ENCODE peak calls at places on chromosomes 5 and 9, in five cellular contexts. E, J, Z, I and Q are unnamed samples.

GRCh38 chr9:127738666-127739065 is 3.6 kb upstream of the TOR2A start:
- DNase-seq in I (no peak), Z (no peak), J (no peak), E (no peak), Q (no peak)

GRCh38 chr9:93030642-93031628 is 27.6 kb upstream of the SUSD3 start:
- DNase-seq in I (no peak), J (no peak), E (no peak), Z (no peak), Q (no peak)

GRCh38 chr9:121770415-121771273 is 119.2 kb downstream of the DAB2IP start:
- DNase-seq in I (peak; percentile 60), E (no peak), J (no peak), Z (peak; percentile 81), Q (no peak)

GRCh38 chr9:137673871-137674270 is 55.1 kb downstream of the EHMT1 start:
- DNase-seq in E (no peak), Z (no peak), I (peak; percentile 29), J (no peak), Q (no peak)

GRCh38 chr5:180908400-180908799 is 9.4 kb downstream of the BTNL8 start:
- DNase-seq in I (no peak), J (no peak), E (no peak), Z (no peak), Q (no peak)

GRCh38 chr9:32644698-32645097 is 9.2 kb upstream of the TAF1L start:
- DNase-seq in I (peak; percentile 98), E (no peak), Z (peak; percentile 100), J (no peak), Q (no peak)

GRCh38 chr9:127525426-127526188 is 74.3 kb downstream of the LRSAM1 start:
- DNase-seq in J (no peak), E (no peak), I (peak; percentile 71), Z (no peak), Q (no peak)

GRCh38 chr5:308672-309271 is 12.7 kb upstream of the AHRR start:
- DNase-seq in J (no peak), Z (peak; percentile 67), E (no peak), I (peak; percentile 58), Q (peak; percentile 68)

GRCh38 chr9:89548210-89548609 is 50.3 kb upstream of the SEMA4D start:
- DNase-seq in J (no peak), E (no peak), I (no peak), Z (no peak), Q (no peak)

GRCh38 chr9:112308576-112308975 is 24.8 kb downstream of the PTBP3 start:
- DNase-seq in I (no peak), Z (no peak), J (no peak), E (no peak), Q (peak; percentile 37)

GRCh38 chr5:151682751-151683331 is 3.9 kb downstream of the SPARC start:
- DNase-seq in J (no peak), E (no peak), Z (peak; percentile 55), I (no peak), Q (no peak)

GRCh38 chr5:23302438-23302837 is 205.0 kb upstream of the PRDM9 start:
- DNase-seq in E (no peak), Z (no peak), J (no peak), I (no peak), Q (no peak)

GRCh38 chr5:68505917-68506860 is 290.6 kb downstream of the PIK3R1 start:
- DNase-seq in I (peak; percentile 32), J (no peak), E (no peak), Z (peak; percentile 59), Q (no peak)

GRCh38 chr9:98255064-98255577 is 328 bp downstream of the TBC1D2 start:
- DNase-seq in I (peak; percentile 52), J (no peak), E (no peak), Z (peak; percentile 63), Q (no peak)

GRCh38 chr9:117763314-117763713 is 59.1 kb downstream of the TLR4 start:
- DNase-seq in E (no peak), Z (peak; percentile 35), I (peak; percentile 29), J (no peak), Q (no peak)

GRCh38 chr9:127509261-127509954 is 58.1 kb downstream of the LRSAM1 start:
- DNase-seq in I (no peak), E (no peak), Z (no peak), J (no peak), Q (no peak)

GRCh38 chr9:23537192-23538059 is 288.6 kb downstream of the ELAVL2 start:
- DNase-seq in E (no peak), I (no peak), J (no peak), Z (no peak), Q (peak; percentile 51)

GRCh38 chr5:133396187-133396621 is 216.1 kb downstream of the FSTL4 start:
- DNase-seq in E (no peak), Z (no peak), J (no peak), I (no peak), Q (peak; percentile 80)

GRCh38 chr9:114156311-114156657 is 947 bp downstream of the COL27A1 start:
- DNase-seq in Z (no peak), I (peak; percentile 42), E (no peak), J (no peak), Q (no peak)

GRCh38 chr5:547086-547924 is 23.1 kb upstream of the SLC9A3 start:
- DNase-seq in E (no peak), J (no peak), I (no peak), Z (no peak), Q (no peak)

GRCh38 chr5:176530406-176530982 is 6.7 kb downstream of the RNF44 start:
- DNase-seq in E (no peak), J (no peak), Z (no peak), I (no peak), Q (peak; percentile 59)

DNA sequence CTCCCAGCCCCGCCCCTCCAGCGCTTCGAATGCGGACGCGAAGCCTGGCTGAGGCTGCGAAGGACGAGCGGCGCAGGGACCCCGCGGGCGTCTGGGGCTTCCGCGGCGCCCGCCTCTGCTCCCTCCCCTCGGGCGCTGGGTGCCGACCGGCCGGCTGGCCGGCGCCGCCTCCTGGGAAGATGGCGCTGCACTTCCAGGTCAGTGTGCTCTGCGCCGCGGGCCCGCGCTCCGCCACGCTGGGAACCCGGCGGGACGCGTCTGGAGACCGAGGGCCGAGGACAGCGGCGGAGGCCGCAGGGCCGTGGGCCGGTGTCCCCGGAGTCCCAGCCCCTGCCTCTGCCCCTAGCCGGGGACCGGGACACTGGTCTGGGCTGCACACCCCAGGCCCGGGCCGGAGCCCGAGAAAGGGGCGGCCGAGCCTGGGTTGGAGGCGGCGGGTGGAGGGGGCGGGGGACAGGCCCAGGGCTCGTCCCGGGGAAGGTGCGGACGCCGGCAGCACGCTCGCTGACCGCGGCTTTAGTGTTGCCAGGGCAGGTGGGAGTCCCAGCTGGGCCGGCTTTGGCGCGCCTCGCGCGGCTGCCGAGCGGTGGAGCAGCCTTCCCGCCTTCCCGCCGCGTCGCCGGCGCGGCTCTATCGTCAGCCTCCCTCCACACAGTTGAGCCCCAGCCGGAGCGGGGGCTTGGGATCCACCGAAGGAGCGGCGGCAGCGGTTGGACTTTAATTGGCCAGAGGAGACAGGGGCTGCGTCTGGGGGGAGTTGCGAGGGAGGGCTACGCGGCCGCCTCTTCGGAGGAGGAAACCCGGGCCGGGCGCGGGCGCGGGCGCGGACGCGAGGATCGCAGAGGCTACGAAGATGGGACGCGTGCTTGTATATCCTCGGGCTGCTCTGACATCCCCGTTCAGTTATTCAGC is at the start of gene RANBP17:
- DNase-seq in E (no peak), I (peak; percentile 77), J (no peak), Z (peak; percentile 73), Q (peak; percentile 95)
- H3K4me3 ChIP-seq in E (peak within 1 kb of the TSS; percentile 49), I (peak within 1 kb of the TSS; percentile 71), J (no peak within 1 kb of the TSS), Z (peak within 1 kb of the TSS; percentile 73), Q (peak within 1 kb of the TSS; percentile 94)

GRCh38 chr5:58456486-58456885 is 3.4 kb downstream of the PLK2 start:
- DNase-seq in J (no peak), I (no peak), E (no peak), Z (no peak), Q (no peak)
- H3K4me3 ChIP-seq in J (no peak overlapping the region), I (peak overlapping the region; percentile 74), E (peak overlapping the region; percentile 12), Z (peak overlapping the region; percentile 89), Q (no peak overlapping the region)

GRCh38 chr9:78235771-78236510 is at the start of gene CEP78:
- DNase-seq in Z (peak; percentile 95), E (peak; percentile 82), J (peak; percentile 65), I (peak; percentile 95), Q (peak; percentile 93)
- H3K4me3 ChIP-seq in Z (peak within 1 kb of the TSS; percentile 86), E (peak within 1 kb of the TSS; percentile 76), J (peak within 1 kb of the TSS; percentile 83), I (peak within 1 kb of the TSS; percentile 66), Q (peak within 1 kb of the TSS; percentile 97)

GRCh38 chr9:68705636-68706578 is 867 bp downstream of the PIP5K1B start:
- DNase-seq in Z (peak; percentile 6), I (peak; percentile 7), J (no peak), E (no peak), Q (peak; percentile 39)
- H3K4me3 ChIP-seq in Z (peak overlapping the region; percentile 52), I (peak overlapping the region; percentile 27), J (no peak overlapping the region), E (peak overlapping the region; percentile 63), Q (peak overlapping the region; percentile 70)

GRCh38 chr9:99361827-99362226 is 139.7 kb downstream of the SEC61B start:
- DNase-seq in Z (no peak), J (no peak), E (no peak), I (no peak), Q (peak; percentile 76)
- H3K4me3 ChIP-seq in Z (no peak overlapping the region), J (no peak overlapping the region), E (no peak overlapping the region), I (no peak overlapping the region), Q (no peak overlapping the region)

GRCh38 chr9:124596172-124596839 is 89.1 kb upstream of the NR5A1 start:
- DNase-seq in I (no peak), J (no peak), Z (no peak), E (no peak), Q (no peak)
- H3K4me3 ChIP-seq in I (no peak overlapping the region), J (no peak overlapping the region), Z (no peak overlapping the region), E (no peak overlapping the region), Q (no peak overlapping the region)

GRCh38 chr5:76345582-76345981 is 57.5 kb upstream of the IQGAP2 start:
- DNase-seq in E (no peak), J (no peak), I (no peak), Z (peak; percentile 6), Q (no peak)

GRCh38 chr5:76356887-76357286 is 46.2 kb upstream of the IQGAP2 start:
- DNase-seq in I (no peak), Z (no peak), J (no peak), E (no peak), Q (no peak)

GRCh38 chr5:76351176-76351575 is 51.9 kb upstream of the IQGAP2 start:
- DNase-seq in Z (no peak), E (no peak), J (no peak), I (no peak), Q (no peak)

DNA sequence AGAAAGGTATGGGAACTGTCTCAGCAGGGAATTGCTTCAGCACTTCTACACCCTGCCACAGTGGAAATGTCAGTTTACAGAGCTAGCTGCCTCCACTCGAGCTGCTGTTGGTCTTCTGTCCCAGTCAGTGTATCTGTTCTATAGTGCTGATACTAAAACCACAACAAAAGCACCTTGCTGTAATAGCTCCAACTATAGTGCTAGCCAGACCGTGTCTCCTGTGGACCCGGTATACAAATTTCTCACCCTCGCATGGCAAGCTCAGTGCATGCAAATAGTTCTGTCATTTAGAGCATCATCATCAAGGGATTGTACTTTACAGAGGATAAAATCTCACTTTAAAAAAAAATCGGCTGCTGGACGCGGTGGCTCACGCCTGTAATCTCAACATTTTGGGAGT is 51.5 kb upstream of the IQGAP2 start:
- DNase-seq in J (no peak), I (no peak), E (no peak), Z (no peak), Q (no peak)
- H3K4me3 ChIP-seq in J (no peak overlapping the region), I (no peak overlapping the region), E (no peak overlapping the region), Z (no peak overlapping the region), Q (no peak overlapping the region)